ENCODE peak calls at places on chromosomes 13 and 19, in five cellular contexts. J, M, V, I and X are unnamed samples.

GRCh38 chr19:18453269-18454024 is 15.5 kb upstream of the ISYNA1 start:
- DNase-seq in V (no peak), J (no peak), I (no peak), M (no peak), X (no peak)

GRCh38 chr19:55644191-55644833 is 863 bp downstream of the ZNF581 start:
- DNase-seq in M (no peak), V (peak; percentile 30), I (no peak), J (no peak), X (no peak)

GRCh38 chr13:42225051-42225450 is 46.9 kb upstream of the AKAP11 start:
- DNase-seq in I (no peak), M (no peak), J (no peak), V (no peak), X (no peak)

GRCh38 chr19:55418185-55418584 is 10.6 kb upstream of the UBE2S start:
- DNase-seq in M (no peak), V (no peak), I (peak; percentile 68), J (no peak), X (no peak)

GRCh38 chr19:14555918-14556661 is 15.8 kb downstream of the NDUFB7 start:
- DNase-seq in J (no peak), M (no peak), I (no peak), V (no peak), X (peak; percentile 66)

GRCh38 chr13:97257800-97258799 is 36.0 kb downstream of the MBNL2 start:
- DNase-seq in M (peak; percentile 40), I (peak; percentile 83), V (peak; percentile 82), J (no peak), X (no peak)

GRCh38 chr19:18340990-18341868 is 831 bp downstream of the PGPEP1 start:
- DNase-seq in I (peak; percentile 79), V (peak; percentile 70), M (peak; percentile 48), J (peak; percentile 82), X (no peak)

GRCh38 chr13:79593121-79593520 is 112.2 kb downstream of the NDFIP2 start:
- DNase-seq in V (no peak), M (no peak), I (no peak), J (no peak), X (no peak)

GRCh38 chr13:27607125-27607524 is 13.2 kb downstream of the LNX2 start:
- DNase-seq in V (no peak), M (no peak), I (no peak), J (no peak), X (no peak)

GRCh38 chr13:23695711-23696512 is 125.7 kb downstream of the TNFRSF19 start:
- DNase-seq in M (peak; percentile 58), J (peak; percentile 73), I (no peak), V (no peak), X (no peak)

GRCh38 chr19:21022996-21023395 is 2.5 kb downstream of the ZNF430 start:
- DNase-seq in V (no peak), I (no peak), M (no peak), J (no peak), X (no peak)

GRCh38 chr13:98664047-98664446 is 87.1 kb upstream of the STK24 start:
- DNase-seq in J (no peak), V (no peak), I (no peak), M (no peak), X (no peak)

GRCh38 chr19:13797870-13798269 is 2.6 kb downstream of the ZSWIM4 start:
- DNase-seq in J (no peak), M (no peak), I (no peak), V (no peak), X (no peak)

GRCh38 chr19:2574971-2575630 is 99.2 kb downstream of the GADD45B start:
- DNase-seq in V (no peak), M (no peak), I (no peak), J (peak; percentile 28), X (no peak)

GRCh38 chr13:31725841-31726240 is 13.5 kb upstream of the RXFP2 start:
- DNase-seq in M (no peak), I (no peak), V (no peak), J (no peak), X (no peak)

GRCh38 chr13:20831933-20832332 is 58.2 kb upstream of the EEF1AKMT1 start:
- DNase-seq in I (no peak), J (no peak), M (no peak), V (no peak), X (no peak)

GRCh38 chr19:39946532-39946931 is 12.1 kb upstream of the FCGBP start:
- DNase-seq in J (no peak), I (no peak), M (no peak), V (no peak), X (no peak)

GRCh38 chr19:5225486-5226345 is 114.9 kb downstream of the PTPRS start:
- DNase-seq in M (no peak), V (no peak), J (no peak), I (no peak), X (no peak)

GRCh38 chr19:35130761-35131720 is 3.8 kb downstream of the LGI4 start:
- DNase-seq in I (no peak), J (no peak), M (no peak), V (no peak), X (no peak)

GRCh38 chr19:6109947-6110346 is 353 bp downstream of the RFX2 start:
- DNase-seq in M (peak; percentile 37), J (no peak), I (no peak), V (no peak), X (no peak)

GRCh38 chr13:20161951-20162300 is 1.1 kb upstream of the GJA3 start:
- DNase-seq in I (no peak), J (no peak), V (no peak), M (no peak), X (no peak)

GRCh38 chr13:113621046-113621445 is 36.5 kb downstream of the TFDP1 start:
- DNase-seq in M (peak; percentile 1), J (no peak), I (no peak), V (peak; percentile 2), X (no peak)

GRCh38 chr13:37277435-37278144 is 172.1 kb upstream of the CSNK1A1L start:
- DNase-seq in M (no peak), I (no peak), J (no peak), V (no peak), X (no peak)

GRCh38 chr19:8004723-8005513 is 523 bp downstream of the ELAVL1 start:
- DNase-seq in J (peak; percentile 71), I (no peak), M (no peak), V (no peak), X (no peak)

GRCh38 chr13:57673197-57673596 is 41.7 kb downstream of the PCDH17 start:
- DNase-seq in I (no peak), J (no peak), M (no peak), V (no peak), X (no peak)

GRCh38 chr19:35011737-35012682 is 11.9 kb downstream of the GRAMD1A start:
- DNase-seq in J (no peak), M (no peak), I (no peak), V (no peak), X (no peak)

DNA sequence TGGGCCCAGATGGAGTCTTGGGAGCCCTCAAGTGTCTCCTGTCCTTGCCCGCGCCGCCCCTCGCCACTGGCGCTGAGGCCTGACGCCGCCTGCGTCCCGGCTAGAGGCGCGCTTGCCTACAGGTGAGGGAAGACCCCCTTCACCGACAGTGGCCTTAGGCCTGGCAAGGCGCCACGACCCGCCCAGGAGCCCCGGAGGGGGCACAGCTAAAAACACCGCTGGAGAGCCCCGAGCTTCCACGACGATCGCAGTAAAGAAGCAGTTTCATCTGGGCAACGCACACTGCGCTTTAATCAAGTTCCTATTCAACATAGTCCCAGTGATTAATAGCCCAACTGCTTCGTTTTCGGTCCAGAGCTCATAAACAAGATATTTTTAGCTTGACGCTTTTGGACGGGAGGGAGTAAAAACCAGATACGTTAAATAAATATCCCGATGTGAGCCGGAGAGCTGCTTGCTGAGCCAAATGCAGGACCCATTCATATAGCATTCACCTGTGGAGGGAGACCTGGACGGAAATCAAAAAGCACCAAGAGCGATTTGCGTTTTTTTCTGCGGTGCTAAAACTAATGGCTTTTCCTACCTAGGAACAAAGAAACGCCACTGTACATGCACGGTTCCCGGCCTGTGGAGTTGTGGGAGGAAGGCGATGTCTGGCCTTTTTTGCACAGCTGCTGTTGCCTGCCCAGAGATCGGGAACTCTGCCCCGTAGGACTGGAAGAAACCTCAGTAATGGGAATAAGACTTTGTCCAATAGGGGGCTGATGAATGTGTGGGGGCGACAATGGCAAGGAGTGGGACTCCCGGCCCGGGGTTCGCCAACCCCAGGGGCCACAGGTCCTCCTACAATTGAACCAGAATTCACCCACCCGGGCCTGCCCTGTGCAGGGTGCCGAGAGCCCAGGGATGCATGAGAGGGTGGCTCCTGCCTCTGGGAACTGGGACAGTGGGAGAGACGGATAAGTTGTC is 1.7 kb upstream of the CEBPA start:
- DNase-seq in V (peak; percentile 67), J (peak; percentile 79), M (no peak), I (no peak), X (no peak)
- H3K4me1 ChIP-seq in V (peaks cover 39% of the 10 kb centered on the region), J (peaks cover 18% of the 10 kb centered on the region), M (peaks cover 34% of the 10 kb centered on the region), I (peaks cover 24% of the 10 kb centered on the region), X (peaks cover 26% of the 10 kb centered on the region)

DNA sequence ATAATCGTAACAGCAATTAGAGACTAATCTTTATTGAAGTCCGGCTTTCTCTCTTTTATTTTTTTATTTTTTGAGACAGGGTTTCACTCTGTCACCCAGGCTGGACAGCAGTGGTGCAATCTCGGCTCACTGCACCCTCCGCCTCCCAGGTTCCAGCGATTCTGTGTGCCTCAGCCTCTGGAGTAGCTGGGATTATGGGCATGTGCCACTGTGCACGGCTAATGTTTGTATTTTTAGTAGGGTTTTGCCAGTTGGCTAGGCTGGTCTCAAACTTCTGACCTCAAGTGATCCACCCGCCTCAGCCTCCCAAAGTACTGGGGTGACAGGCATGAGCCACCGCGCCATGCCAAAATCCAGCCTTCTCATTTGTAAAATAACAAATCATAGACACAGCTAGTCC is 3.7 kb downstream of the APOC2 start:
- DNase-seq in V (no peak), I (no peak), M (no peak), J (no peak), X (no peak)
- H3K4me1 ChIP-seq in V (peaks cover 9% of the 10 kb centered on the region), I (peaks cover 27% of the 10 kb centered on the region), M (peaks cover 23% of the 10 kb centered on the region), J (peaks cover 7% of the 10 kb centered on the region), X (peaks cover 9% of the 10 kb centered on the region)

DNA sequence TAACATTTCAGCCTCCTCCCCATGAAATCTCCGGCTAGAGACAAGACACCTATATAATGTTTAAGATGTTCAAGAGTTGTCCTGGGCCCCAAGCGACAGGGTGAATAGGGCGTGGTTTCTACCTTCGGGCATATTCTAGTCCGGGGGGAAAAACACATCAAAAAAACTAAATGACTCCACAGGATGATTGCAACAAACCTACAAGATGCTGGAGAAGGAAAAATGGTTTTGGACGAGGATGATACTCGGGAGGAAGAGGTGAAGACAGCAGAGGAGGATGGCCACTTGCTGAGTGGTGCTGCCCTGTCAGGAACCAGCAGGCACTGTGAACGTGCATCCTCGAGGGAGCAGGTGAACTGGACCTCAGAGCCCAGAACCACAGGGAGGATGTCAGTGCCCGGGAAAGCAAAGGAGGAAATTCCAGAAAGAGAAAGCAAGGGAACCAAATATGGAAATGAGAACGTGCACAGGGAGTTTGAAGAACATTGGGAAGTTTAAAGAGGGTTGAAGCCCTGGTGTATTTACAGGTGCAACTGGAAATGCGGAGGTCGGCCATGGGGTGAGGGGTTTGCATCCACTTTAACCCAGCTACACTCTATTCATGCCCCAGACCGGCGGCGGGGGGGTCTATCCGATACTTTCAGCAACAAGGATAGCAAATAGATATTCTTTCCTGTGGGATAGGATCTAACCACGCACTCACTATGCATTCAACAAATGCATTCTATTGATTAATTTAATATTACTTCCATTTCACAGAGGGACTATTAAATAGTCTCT is 50.6 kb downstream of the COL4A1 start:
- DNase-seq in J (no peak), V (no peak), M (no peak), I (peak; percentile 7), X (no peak)
- H3K4me1 ChIP-seq in J (peaks cover 9% of the 10 kb centered on the region), V (peaks cover 5% of the 10 kb centered on the region), M (peaks cover 67% of the 10 kb centered on the region), I (peaks cover 5% of the 10 kb centered on the region), X (peaks cover 37% of the 10 kb centered on the region)

DNA sequence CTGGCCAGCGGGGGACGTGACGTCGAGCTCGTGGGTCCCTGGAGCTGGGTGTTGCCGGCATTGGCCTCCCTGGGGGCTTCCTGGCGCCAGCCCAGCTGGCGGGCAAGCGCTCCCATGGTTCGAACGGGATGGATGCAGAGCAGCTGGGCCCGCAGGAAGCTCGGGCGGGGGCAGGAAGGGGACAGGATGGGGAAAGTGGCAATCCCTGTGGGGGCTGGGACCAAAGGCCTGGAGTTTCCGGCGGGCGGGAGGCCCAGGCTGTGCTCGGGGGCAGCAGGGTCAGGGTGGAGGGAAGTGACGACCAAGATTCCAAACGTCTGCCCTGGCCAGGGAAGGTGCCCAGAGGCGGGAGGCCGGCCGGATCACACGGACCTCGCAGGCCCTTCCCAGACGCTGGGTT is 19.3 kb downstream of the PALM start:
- DNase-seq in I (no peak), M (peak; percentile 87), J (no peak), V (no peak), X (no peak)
- H3K4me1 ChIP-seq in I (no peaks in the 10 kb centered on the region), M (peaks cover 45% of the 10 kb centered on the region), J (no peaks in the 10 kb centered on the region), V (no peaks in the 10 kb centered on the region), X (no peaks in the 10 kb centered on the region)